ENCODE peak calls at places on chromosomes 2 and 18, in seven cellular contexts. One of them, this sample, is unnamed. For H3K79me1, the result is how much of the 10 kb centered on the place peaks cover.

GRCh38 chr2:106108351-106108750 is 85.8 kb downstream of the UXS1 start:
- DNase-seq in mesendoderm: no peak
- DNase-seq in neuronal stem cell: no peak
- DNase-seq in H9: no peak
- DNase-seq in IMR-90: peak
- DNase-seq in H1: no peak
- DNase-seq in trophoblast cell: no peak
- DNase-seq in this sample: no peak

GRCh38 chr18:48296581-48296980 is 112.6 kb downstream of the ZBTB7C start:
- DNase-seq in mesendoderm: no peak
- DNase-seq in neuronal stem cell: no peak
- DNase-seq in H9: no peak
- DNase-seq in IMR-90: no peak
- DNase-seq in H1: no peak
- DNase-seq in trophoblast cell: no peak
- DNase-seq in this sample: no peak

GRCh38 chr2:232388324-232388891 is 9.9 kb downstream of the ALPP start:
- DNase-seq in mesendoderm: peak
- DNase-seq in neuronal stem cell: no peak
- DNase-seq in H9: no peak
- DNase-seq in IMR-90: no peak
- DNase-seq in H1: peak
- DNase-seq in trophoblast cell: no peak
- DNase-seq in this sample: no peak

GRCh38 chr2:20231632-20232031 is 6.7 kb upstream of the SDC1 start:
- DNase-seq in mesendoderm: peak
- DNase-seq in neuronal stem cell: no peak
- DNase-seq in H9: peak
- DNase-seq in IMR-90: peak
- DNase-seq in H1: peak
- DNase-seq in trophoblast cell: peak
- DNase-seq in this sample: no peak

GRCh38 chr2:11680181-11680900 is 10.3 kb upstream of the NTSR2 start:
- DNase-seq in mesendoderm: no peak
- DNase-seq in neuronal stem cell: no peak
- DNase-seq in H9: no peak
- DNase-seq in IMR-90: peak
- DNase-seq in H1: no peak
- DNase-seq in trophoblast cell: no peak
- DNase-seq in this sample: peak

GRCh38 chr2:240556553-240557100 is 1.2 kb downstream of the ANKMY1 start:
- DNase-seq in mesendoderm: peak
- DNase-seq in neuronal stem cell: no peak
- DNase-seq in H9: peak
- DNase-seq in IMR-90: peak
- DNase-seq in H1: peak
- DNase-seq in trophoblast cell: no peak
- DNase-seq in this sample: peak

GRCh38 chr2:37721219-37721600 is 49.8 kb upstream of the CDC42EP3 start:
- DNase-seq in mesendoderm: no peak
- DNase-seq in neuronal stem cell: no peak
- DNase-seq in H9: no peak
- DNase-seq in IMR-90: no peak
- DNase-seq in H1: no peak
- DNase-seq in trophoblast cell: no peak
- DNase-seq in this sample: no peak

GRCh38 chr2:146659976-146660375 is 1184.9 kb upstream of the ACVR2A start:
- DNase-seq in mesendoderm: no peak
- DNase-seq in neuronal stem cell: no peak
- DNase-seq in H9: no peak
- DNase-seq in IMR-90: no peak
- DNase-seq in H1: no peak
- DNase-seq in trophoblast cell: peak
- DNase-seq in this sample: peak

GRCh38 chr2:11111811-11112425 is 43.3 kb upstream of the SLC66A3 start:
- DNase-seq in mesendoderm: peak
- DNase-seq in neuronal stem cell: no peak
- DNase-seq in H9: peak
- DNase-seq in IMR-90: no peak
- DNase-seq in H1: no peak
- DNase-seq in trophoblast cell: no peak
- DNase-seq in this sample: no peak

GRCh38 chr2:145593991-145594702 is 1074.2 kb upstream of the ZEB2 start:
- DNase-seq in mesendoderm: peak
- DNase-seq in neuronal stem cell: no peak
- DNase-seq in H9: no peak
- DNase-seq in IMR-90: peak
- DNase-seq in H1: no peak
- DNase-seq in trophoblast cell: no peak
- DNase-seq in this sample: peak

GRCh38 chr2:209495855-209496585 is 72.2 kb downstream of the MAP2 start:
- DNase-seq in mesendoderm: no peak
- DNase-seq in neuronal stem cell: no peak
- DNase-seq in H9: no peak
- DNase-seq in IMR-90: peak
- DNase-seq in H1: no peak
- DNase-seq in trophoblast cell: peak
- DNase-seq in this sample: peak

GRCh38 chr2:156005999-156006712 is 326.4 kb downstream of the NR4A2 start:
- DNase-seq in mesendoderm: peak
- DNase-seq in neuronal stem cell: no peak
- DNase-seq in H9: peak
- DNase-seq in IMR-90: no peak
- DNase-seq in H1: no peak
- DNase-seq in trophoblast cell: no peak
- DNase-seq in this sample: no peak

GRCh38 chr2:18467727-18468363 is 92.6 kb downstream of the RDH14 start:
- DNase-seq in mesendoderm: no peak
- DNase-seq in neuronal stem cell: no peak
- DNase-seq in H9: no peak
- DNase-seq in IMR-90: no peak
- DNase-seq in H1: no peak
- DNase-seq in trophoblast cell: no peak
- DNase-seq in this sample: no peak

GRCh38 chr18:51397347-51397962 is 200.0 kb upstream of the MEX3C start:
- DNase-seq in mesendoderm: no peak
- DNase-seq in neuronal stem cell: no peak
- DNase-seq in H9: no peak
- DNase-seq in IMR-90: no peak
- DNase-seq in H1: no peak
- DNase-seq in trophoblast cell: no peak
- DNase-seq in this sample: no peak

GRCh38 chr2:11835403-11835802 is 89.0 kb downstream of the LPIN1 start:
- DNase-seq in mesendoderm: peak
- DNase-seq in neuronal stem cell: no peak
- DNase-seq in H9: no peak
- DNase-seq in IMR-90: no peak
- DNase-seq in H1: no peak
- DNase-seq in trophoblast cell: no peak
- DNase-seq in this sample: peak

DNA sequence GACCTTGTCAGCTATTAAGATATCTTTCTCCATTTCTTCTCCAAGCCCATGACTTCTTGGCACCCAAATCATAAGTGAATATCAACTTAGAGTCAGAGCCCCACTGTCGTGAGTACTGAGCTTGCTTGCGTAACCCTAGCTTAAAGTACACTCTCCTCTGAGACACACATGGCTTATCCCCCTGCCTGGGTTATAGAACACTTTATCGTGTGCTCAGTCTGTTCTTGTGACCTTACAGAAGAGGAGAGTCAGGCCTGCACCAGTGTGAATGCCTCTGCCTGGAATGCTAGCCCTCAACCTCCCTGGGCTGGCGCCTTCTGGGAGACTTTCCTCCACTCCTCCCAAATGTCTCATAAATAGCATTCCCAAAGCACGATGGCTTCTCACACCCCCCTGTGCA is 79.3 kb downstream of the CEP192 start:
- DNase-seq in mesendoderm: no peak
- DNase-seq in neuronal stem cell: no peak
- DNase-seq in H9: no peak
- DNase-seq in IMR-90: peak
- DNase-seq in H1: no peak
- DNase-seq in trophoblast cell: no peak
- DNase-seq in this sample: peak
- H3K79me1 ChIP-seq in mesendoderm: under half
- H3K79me1 ChIP-seq in neuronal stem cell: under half
- H3K79me1 ChIP-seq in H9: under half
- H3K79me1 ChIP-seq in IMR-90: under half
- H3K79me1 ChIP-seq in H1: under half
- H3K79me1 ChIP-seq in trophoblast cell: under half
- H3K79me1 ChIP-seq in this sample: under half

GRCh38 chr2:206850369-206850768 is 85.0 kb downstream of the FASTKD2 start:
- DNase-seq in mesendoderm: no peak
- DNase-seq in neuronal stem cell: no peak
- DNase-seq in H9: no peak
- DNase-seq in IMR-90: no peak
- DNase-seq in H1: no peak
- DNase-seq in trophoblast cell: no peak
- DNase-seq in this sample: no peak
- H3K79me1 ChIP-seq in mesendoderm: under half
- H3K79me1 ChIP-seq in neuronal stem cell: under half
- H3K79me1 ChIP-seq in H9: under half
- H3K79me1 ChIP-seq in IMR-90: under half
- H3K79me1 ChIP-seq in H1: under half
- H3K79me1 ChIP-seq in trophoblast cell: under half
- H3K79me1 ChIP-seq in this sample: under half

DNA sequence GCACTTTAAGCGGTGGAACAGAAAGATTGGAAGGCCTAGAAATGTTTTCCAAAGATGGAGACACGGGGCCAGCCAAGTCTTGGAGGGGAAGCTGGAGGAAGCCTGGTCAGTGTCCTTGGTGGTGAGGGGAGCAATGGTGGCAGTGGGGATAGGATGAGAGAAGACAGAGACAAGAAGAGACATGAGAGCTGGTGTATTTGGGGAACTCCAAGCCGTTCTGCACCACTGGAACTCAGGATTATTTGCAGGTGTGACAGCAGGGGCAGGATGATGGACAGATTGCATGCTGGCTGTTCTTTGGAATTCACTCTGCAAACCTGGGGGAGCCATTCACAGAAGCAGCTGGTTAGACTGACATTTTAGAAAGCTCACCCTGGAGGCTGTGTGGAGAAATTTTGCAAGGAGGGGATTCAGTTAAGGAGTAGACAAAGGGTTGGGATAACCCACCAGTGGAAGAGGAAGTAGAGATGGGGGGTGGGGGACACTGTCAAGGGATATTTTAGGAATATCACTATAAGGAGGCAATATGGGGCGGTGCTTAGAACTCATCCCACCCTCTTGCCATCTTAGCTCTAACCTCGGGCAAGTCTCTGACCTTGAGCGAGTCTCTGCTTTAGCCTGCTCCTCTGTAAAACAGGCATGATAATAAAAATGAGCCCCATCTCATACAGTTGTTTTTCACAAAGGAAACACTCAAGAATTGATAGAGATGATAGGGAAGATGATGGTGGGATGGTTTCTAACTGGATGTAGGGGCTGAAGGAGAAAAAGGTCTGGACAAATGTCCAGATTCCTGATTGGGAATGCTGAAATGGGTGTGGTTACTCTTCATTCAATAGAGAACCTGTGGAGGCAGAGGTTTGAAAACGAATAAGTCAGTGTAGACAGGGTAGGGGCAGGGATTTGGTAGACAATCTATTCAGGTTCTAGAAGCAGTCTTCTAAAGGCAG is 175.8 kb downstream of the MYCN start:
- DNase-seq in mesendoderm: no peak
- DNase-seq in neuronal stem cell: no peak
- DNase-seq in H9: no peak
- DNase-seq in IMR-90: no peak
- DNase-seq in H1: no peak
- DNase-seq in trophoblast cell: no peak
- DNase-seq in this sample: no peak
- H3K79me1 ChIP-seq in mesendoderm: under half
- H3K79me1 ChIP-seq in neuronal stem cell: under half
- H3K79me1 ChIP-seq in H9: under half
- H3K79me1 ChIP-seq in IMR-90: under half
- H3K79me1 ChIP-seq in H1: under half
- H3K79me1 ChIP-seq in trophoblast cell: under half
- H3K79me1 ChIP-seq in this sample: under half

DNA sequence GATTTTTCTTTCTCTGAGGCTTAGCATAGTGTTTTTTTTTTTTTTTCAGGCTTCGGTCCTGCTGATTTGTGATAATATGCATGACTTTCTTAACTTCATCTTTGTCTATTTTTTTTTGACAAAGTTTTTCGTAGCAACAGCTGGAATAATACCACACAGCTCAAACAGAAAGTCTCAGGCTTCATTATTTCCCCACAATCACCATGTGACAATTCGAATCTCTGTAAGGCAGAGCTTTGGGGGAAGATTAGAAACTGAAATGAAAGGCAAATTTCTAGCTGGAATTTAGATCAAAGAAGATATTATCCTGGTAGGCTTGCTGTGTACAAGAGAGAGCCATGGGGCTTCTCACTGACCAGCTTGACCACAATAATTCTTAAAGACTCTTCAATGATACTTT is 12.3 kb upstream of the CD28 start:
- DNase-seq in mesendoderm: no peak
- DNase-seq in neuronal stem cell: no peak
- DNase-seq in H9: no peak
- DNase-seq in IMR-90: no peak
- DNase-seq in H1: no peak
- DNase-seq in trophoblast cell: no peak
- DNase-seq in this sample: no peak
- H3K79me1 ChIP-seq in mesendoderm: under half
- H3K79me1 ChIP-seq in neuronal stem cell: under half
- H3K79me1 ChIP-seq in H9: under half
- H3K79me1 ChIP-seq in IMR-90: under half
- H3K79me1 ChIP-seq in H1: under half
- H3K79me1 ChIP-seq in trophoblast cell: under half
- H3K79me1 ChIP-seq in this sample: under half

This sample was measured in mesenchymal stem cell.